ENCODE peak calls at places on chromosomes 12 and 14, in four cellular contexts. Z is HCT116, A is lower leg skin, S is transverse colon. E is an unnamed sample.

GRCh38 chr14:65222434-65222833 is 120.1 kb upstream of the MAX start:
- DNase-seq in Z (peak; percentile 60), A (no peak), S (peak; percentile 68), E (peak; percentile 78)

GRCh38 chr14:101193126-101193844 is 289.8 kb upstream of the RTL1 start:
- DNase-seq in Z (no peak), A (peak; percentile 77), S (no peak), E (no peak)

GRCh38 chr12:52052471-52053186 is 1.4 kb downstream of the NR4A1 start:
- DNase-seq in Z (no peak), A (no peak), S (peak; percentile 71), E (no peak)

GRCh38 chr12:53174881-53175491 is 5.5 kb upstream of the ZNF740 start:
- DNase-seq in Z (no peak), A (peak; percentile 52), S (no peak), E (peak; percentile 14)

GRCh38 chr12:127655691-127656090 is 611.3 kb upstream of the TMEM132C start:
- DNase-seq in Z (no peak), A (no peak), S (no peak), E (no peak)

GRCh38 chr12:120346031-120346430 is 18.5 kb upstream of the PLA2G1B start:
- DNase-seq in Z (no peak), A (no peak), S (no peak), E (no peak)

GRCh38 chr12:65430571-65431306 is 152.3 kb downstream of the MSRB3 start:
- DNase-seq in Z (peak; percentile 88), A (no peak), S (no peak), E (no peak)

GRCh38 chr14:31441273-31442110 is 15.8 kb downstream of the DTD2 start:
- DNase-seq in Z (no peak), A (no peak), S (no peak), E (peak; percentile 14)

GRCh38 chr14:69287096-69287991 is 27.4 kb downstream of the GALNT16 start:
- DNase-seq in Z (no peak), A (peak; percentile 62), S (no peak), E (no peak)

GRCh38 chr14:99733551-99734405 is 49.7 kb downstream of the CYP46A1 start:
- DNase-seq in Z (no peak), A (peak; percentile 84), S (peak; percentile 29), E (no peak)

DNA sequence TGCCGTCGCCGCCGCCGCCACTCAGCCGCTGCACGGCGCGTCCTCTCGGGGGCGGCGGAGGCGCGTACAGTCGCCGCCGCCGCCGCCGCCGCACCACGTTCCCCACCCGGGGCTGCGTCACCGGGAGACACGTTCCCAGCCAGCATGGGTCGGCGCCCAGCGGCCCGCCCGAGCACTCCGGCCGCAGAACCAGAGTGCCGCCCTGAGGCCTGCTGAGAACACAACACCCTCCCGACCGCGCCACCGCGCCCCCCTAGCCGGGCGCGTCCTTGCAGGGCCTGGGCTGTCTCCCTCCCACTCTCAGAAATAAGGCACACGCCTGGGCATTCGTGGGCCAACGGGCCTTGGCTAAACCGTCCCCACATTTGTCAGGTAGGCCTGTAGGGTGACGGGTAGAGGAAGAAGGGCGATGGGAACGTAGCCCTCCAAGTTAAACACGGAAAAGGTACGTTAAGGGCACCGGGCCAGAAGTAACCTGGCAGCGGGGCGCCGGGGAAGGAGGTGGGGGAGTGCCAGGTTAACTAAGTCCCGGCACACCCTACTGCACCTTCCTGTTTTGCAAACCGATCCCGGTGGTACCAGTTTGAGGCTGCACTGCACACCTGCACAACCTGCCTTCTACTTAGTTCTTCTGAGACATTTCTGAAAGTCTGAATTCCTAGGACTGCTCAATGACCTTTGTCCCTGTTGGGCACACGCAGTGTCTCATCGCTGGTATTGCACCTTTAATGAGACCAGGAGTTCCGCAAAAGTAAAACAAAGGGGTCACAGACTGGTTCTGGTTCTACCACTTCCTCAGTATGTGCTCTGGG is at the start of gene MAP4K5:
- DNase-seq in Z (peak; percentile 76), A (peak; percentile 98), S (peak; percentile 94), E (peak; percentile 97)
- TF ChIP-seq POLR2A in Z (peak; percentile 56), A (no peak), S (peak; percentile 49), E (peak; percentile 73)

GRCh38 chr12:10214131-10214876 is 1.6 kb downstream of the GABARAPL1 start:
- DNase-seq in Z (no peak), A (no peak), S (no peak), E (peak; percentile 33)

GRCh38 chr12:10212623-10213131 is at the start of gene GABARAPL1:
- DNase-seq in Z (peak; percentile 39), A (peak; percentile 97), S (peak; percentile 85), E (peak; percentile 83)

GRCh38 chr12:10211975-10212622 is 578 bp upstream of the GABARAPL1 start:
- DNase-seq in Z (peak; percentile 96), A (peak; percentile 99), S (peak; percentile 98), E (peak; percentile 95)

GRCh38 chr12:10214877-10215267 is 2.2 kb downstream of the GABARAPL1 start:
- DNase-seq in Z (no peak), A (no peak), S (no peak), E (no peak)

DNA sequence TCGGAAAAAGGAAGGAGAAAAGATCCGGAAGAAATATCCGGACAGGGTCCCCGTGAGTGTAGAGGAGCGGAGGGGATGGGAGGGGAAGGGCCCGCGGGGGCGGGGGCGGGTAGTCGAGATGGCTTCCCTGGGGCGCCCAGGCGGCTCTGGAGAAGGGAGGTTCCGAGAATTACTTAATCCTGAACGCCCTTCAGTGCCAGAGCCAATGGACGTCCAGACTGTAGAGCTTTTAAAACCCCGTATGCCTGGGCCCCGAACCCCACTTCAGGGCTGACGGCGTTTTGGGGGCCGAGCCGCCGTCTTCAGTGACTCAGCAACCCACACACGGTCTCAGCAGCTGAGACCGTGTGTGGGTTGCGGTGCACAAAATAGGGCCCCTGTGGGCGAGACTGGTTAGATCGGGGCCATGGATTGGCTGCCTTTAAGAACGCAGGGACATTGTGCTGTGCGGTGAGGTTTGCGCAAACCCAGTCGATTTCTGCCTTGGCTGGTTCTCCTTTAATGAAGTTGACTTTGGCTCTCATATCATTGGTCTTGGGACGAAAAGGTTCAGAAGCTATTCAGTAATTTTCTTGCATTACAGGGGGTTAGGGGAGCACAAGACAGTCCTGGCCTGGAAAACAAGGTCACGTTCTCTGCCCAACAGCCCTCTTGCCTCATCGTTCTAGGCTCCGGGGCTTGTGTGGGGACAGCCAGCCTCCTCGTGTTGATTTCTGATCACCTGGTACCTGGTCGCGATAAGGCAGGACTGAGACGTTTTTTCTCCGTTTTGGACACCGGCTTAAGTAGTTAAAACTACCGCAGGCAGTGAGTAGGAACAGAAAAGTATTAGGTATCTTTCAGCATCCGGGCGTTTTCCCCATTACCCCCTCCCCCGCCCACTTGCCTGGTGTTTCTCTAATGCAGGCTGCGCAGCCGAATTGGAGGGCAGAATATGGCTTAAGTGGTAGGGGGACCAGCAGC is 772 bp downstream of the GABARAPL1 start:
- DNase-seq in Z (peak; percentile 48), A (peak; percentile 96), S (peak; percentile 75), E (peak; percentile 88)
- TF ChIP-seq POLR2A in Z (no peak), A (no peak), S (peak; percentile 65), E (peak; percentile 51)

GRCh38 chr14:54515670-54516069 is 6.0 kb downstream of the CGRRF1 start:
- DNase-seq in Z (no peak), A (no peak), S (no peak), E (no peak)

GRCh38 chr14:54512393-54512792 is 2.7 kb downstream of the CGRRF1 start:
- DNase-seq in Z (no peak), A (no peak), S (no peak), E (no peak)

GRCh38 chr14:54509546-54510501 is at the start of gene CGRRF1:
- DNase-seq in Z (peak; percentile 96), A (peak; percentile 99), S (peak; percentile 99), E (peak; percentile 98)
- TF ChIP-seq POLR2A in Z (peak; percentile 66), A (no peak), S (peak; percentile 77), E (peak; percentile 72)

GRCh38 chr12:79413796-79414195 is 277.0 kb downstream of the PAWR start:
- DNase-seq in Z (no peak), A (no peak), S (no peak), E (no peak)

GRCh38 chr12:79414252-79414651 is 276.5 kb downstream of the PAWR start:
- DNase-seq in Z (no peak), A (no peak), S (peak; percentile 68), E (no peak)

GRCh38 chr12:79411791-79412190 is 279.0 kb downstream of the PAWR start:
- DNase-seq in Z (no peak), A (no peak), S (no peak), E (no peak)

GRCh38 chr12:79415296-79415695 is 275.5 kb downstream of the PAWR start:
- DNase-seq in Z (no peak), A (no peak), S (no peak), E (no peak)

DNA sequence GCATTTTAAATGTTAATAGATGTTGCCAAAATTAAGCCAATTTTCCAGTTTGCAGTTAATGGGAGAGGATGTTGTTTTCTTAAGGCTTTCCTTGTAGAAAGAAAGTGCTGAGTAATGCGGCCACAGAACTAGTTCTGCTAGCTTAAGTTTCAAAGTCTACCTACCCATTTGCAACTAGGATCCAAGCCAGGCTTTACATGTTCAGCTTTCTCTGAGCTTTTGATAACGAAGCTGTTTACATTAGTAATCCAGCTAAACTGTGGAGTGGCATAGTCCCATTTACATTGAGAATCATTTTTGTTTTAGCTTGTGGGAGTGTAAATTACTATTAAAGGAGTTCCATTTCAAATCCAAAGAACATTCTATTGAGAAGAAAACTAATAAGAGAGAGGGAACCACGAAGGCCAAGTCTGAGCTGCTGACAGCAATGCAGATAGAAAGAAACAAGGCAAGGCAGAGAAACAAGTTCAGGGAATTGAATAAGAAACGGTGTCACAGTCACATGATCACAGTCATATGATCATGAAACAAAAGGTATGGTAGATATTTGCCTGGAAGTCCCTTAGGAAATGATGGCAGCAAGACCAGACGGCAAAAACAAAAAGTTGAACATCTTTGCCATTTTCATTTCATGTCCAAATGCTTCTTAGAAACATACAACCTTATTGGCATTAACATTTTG is 274.9 kb downstream of the PAWR start:
- DNase-seq in Z (no peak), A (no peak), S (peak; percentile 32), E (no peak)
- TF ChIP-seq POLR2A in Z (no peak), A (no peak), S (no peak), E (no peak)

DNA sequence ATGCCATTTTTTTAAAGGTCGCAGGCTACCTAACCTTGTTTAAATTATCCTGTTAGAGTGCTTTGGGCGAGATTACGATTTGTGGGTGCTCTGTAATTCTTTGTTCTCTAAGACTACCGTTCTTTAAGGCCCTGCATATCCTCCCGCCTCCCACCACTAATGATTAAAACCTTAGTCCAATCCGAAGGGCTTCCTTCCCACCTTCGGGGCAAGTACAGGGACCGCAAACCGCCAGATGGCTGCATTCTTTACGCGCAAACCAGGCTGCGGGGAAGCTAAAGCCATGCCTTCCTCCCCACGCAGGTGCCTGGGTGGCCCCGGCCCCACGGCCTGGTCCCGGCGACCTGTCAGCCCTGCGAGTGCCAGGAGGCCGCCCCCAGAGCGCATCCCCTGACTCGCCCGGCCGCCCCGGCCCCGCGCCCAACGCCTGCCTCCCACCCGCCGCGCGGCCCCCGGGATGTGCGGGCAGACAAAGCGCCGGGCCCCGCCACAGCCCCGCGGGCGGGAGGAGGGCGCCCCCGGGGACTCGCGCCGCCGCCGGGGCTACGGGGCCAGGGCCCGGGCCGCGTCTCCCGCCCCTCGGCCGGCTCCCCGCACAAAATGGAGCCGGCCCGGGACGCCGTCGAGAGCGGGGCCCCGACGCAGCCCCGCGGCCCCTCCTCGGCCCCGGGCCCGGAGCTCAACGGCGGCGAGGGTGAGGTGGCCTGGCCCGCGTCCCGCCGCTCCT is 672 bp downstream of the NFYB start:
- DNase-seq in Z (no peak), A (no peak), S (peak; percentile 42), E (peak; percentile 69)
- TF ChIP-seq POLR2A in Z (no peak), A (no peak), S (no peak), E (no peak)